ENCODE peak calls at places on chromosomes 12 and 14, in seven cellular contexts. One of them, this sample, is unnamed.

GRCh38 chr14:20986811-20987210 is 3.0 kb upstream of the METTL17 start:
- DNase-seq in breast epithelium: peak
- DNase-seq in body of pancreas: peak
- DNase-seq in adrenal gland: peak
- DNase-seq in transverse colon: no peak
- DNase-seq in spleen: no peak
- DNase-seq in ovary: no peak
- DNase-seq in this sample: peak

GRCh38 chr12:93050026-93050747 is 121.1 kb upstream of the EEA1 start:
- DNase-seq in breast epithelium: no peak
- DNase-seq in body of pancreas: no peak
- DNase-seq in adrenal gland: no peak
- DNase-seq in transverse colon: no peak
- DNase-seq in spleen: no peak
- DNase-seq in ovary: no peak
- DNase-seq in this sample: no peak

GRCh38 chr14:20719777-20720176 is 25.9 kb upstream of the EDDM3A start:
- DNase-seq in breast epithelium: no peak
- DNase-seq in body of pancreas: peak
- DNase-seq in adrenal gland: no peak
- DNase-seq in transverse colon: peak
- DNase-seq in spleen: no peak
- DNase-seq in ovary: no peak
- DNase-seq in this sample: no peak

GRCh38 chr12:26293612-26294011 is 98.2 kb downstream of the SSPN start:
- DNase-seq in breast epithelium: no peak
- DNase-seq in body of pancreas: no peak
- DNase-seq in adrenal gland: no peak
- DNase-seq in transverse colon: no peak
- DNase-seq in spleen: no peak
- DNase-seq in ovary: no peak
- DNase-seq in this sample: no peak

GRCh38 chr12:49478949-49479664 is 59.7 kb upstream of the KCNH3 start:
- DNase-seq in breast epithelium: no peak
- DNase-seq in body of pancreas: no peak
- DNase-seq in adrenal gland: no peak
- DNase-seq in transverse colon: no peak
- DNase-seq in spleen: peak
- DNase-seq in ovary: no peak
- DNase-seq in this sample: no peak

GRCh38 chr12:100077367-100077766 is 65.3 kb downstream of the BLTP3B start:
- DNase-seq in breast epithelium: no peak
- DNase-seq in body of pancreas: no peak
- DNase-seq in adrenal gland: no peak
- DNase-seq in transverse colon: no peak
- DNase-seq in spleen: no peak
- DNase-seq in ovary: no peak
- DNase-seq in this sample: no peak

GRCh38 chr14:38442208-38442607 is 186.3 kb upstream of the CLEC14A start:
- DNase-seq in breast epithelium: no peak
- DNase-seq in body of pancreas: no peak
- DNase-seq in adrenal gland: no peak
- DNase-seq in transverse colon: no peak
- DNase-seq in spleen: no peak
- DNase-seq in ovary: no peak
- DNase-seq in this sample: no peak

GRCh38 chr12:115570271-115570777 is 707.2 kb downstream of the MED13L start:
- DNase-seq in breast epithelium: no peak
- DNase-seq in body of pancreas: no peak
- DNase-seq in adrenal gland: no peak
- DNase-seq in transverse colon: no peak
- DNase-seq in spleen: no peak
- DNase-seq in ovary: no peak
- DNase-seq in this sample: peak

GRCh38 chr12:3168775-3169221 is 91.6 kb downstream of the TSPAN9 start:
- DNase-seq in breast epithelium: peak
- DNase-seq in body of pancreas: no peak
- DNase-seq in adrenal gland: no peak
- DNase-seq in transverse colon: no peak
- DNase-seq in spleen: no peak
- DNase-seq in ovary: no peak
- DNase-seq in this sample: peak

GRCh38 chr12:68189766-68190700 is 30.5 kb upstream of the IFNG start:
- DNase-seq in breast epithelium: no peak
- DNase-seq in body of pancreas: no peak
- DNase-seq in adrenal gland: no peak
- DNase-seq in transverse colon: no peak
- DNase-seq in spleen: no peak
- DNase-seq in ovary: no peak
- DNase-seq in this sample: peak

GRCh38 chr14:59133202-59133601 is 55.3 kb upstream of the DAAM1 start:
- DNase-seq in breast epithelium: no peak
- DNase-seq in body of pancreas: no peak
- DNase-seq in adrenal gland: no peak
- DNase-seq in transverse colon: no peak
- DNase-seq in spleen: no peak
- DNase-seq in ovary: no peak
- DNase-seq in this sample: no peak

GRCh38 chr12:48414046-48414445 is 58.3 kb upstream of the ANP32D start:
- DNase-seq in breast epithelium: no peak
- DNase-seq in body of pancreas: no peak
- DNase-seq in adrenal gland: peak
- DNase-seq in transverse colon: no peak
- DNase-seq in spleen: no peak
- DNase-seq in ovary: no peak
- DNase-seq in this sample: no peak

GRCh38 chr12:57569858-57570257 is 20.0 kb downstream of the KIF5A start:
- DNase-seq in breast epithelium: no peak
- DNase-seq in body of pancreas: no peak
- DNase-seq in adrenal gland: no peak
- DNase-seq in transverse colon: no peak
- DNase-seq in spleen: no peak
- DNase-seq in ovary: no peak
- DNase-seq in this sample: no peak

GRCh38 chr14:101253948-101254347 is 307.3 kb upstream of the DIO3 start:
- DNase-seq in breast epithelium: no peak
- DNase-seq in body of pancreas: no peak
- DNase-seq in adrenal gland: no peak
- DNase-seq in transverse colon: no peak
- DNase-seq in spleen: peak
- DNase-seq in ovary: no peak
- DNase-seq in this sample: no peak

GRCh38 chr12:125688223-125688622 is 623.0 kb downstream of the AACS start:
- DNase-seq in breast epithelium: no peak
- DNase-seq in body of pancreas: no peak
- DNase-seq in adrenal gland: no peak
- DNase-seq in transverse colon: no peak
- DNase-seq in spleen: no peak
- DNase-seq in ovary: no peak
- DNase-seq in this sample: no peak

GRCh38 chr14:63777024-63777423 is 49.2 kb upstream of the SGPP1 start:
- DNase-seq in breast epithelium: no peak
- DNase-seq in body of pancreas: no peak
- DNase-seq in adrenal gland: no peak
- DNase-seq in transverse colon: no peak
- DNase-seq in spleen: no peak
- DNase-seq in ovary: no peak
- DNase-seq in this sample: peak

GRCh38 chr12:88638388-88638787 is 58.1 kb upstream of the KITLG start:
- DNase-seq in breast epithelium: no peak
- DNase-seq in body of pancreas: no peak
- DNase-seq in adrenal gland: no peak
- DNase-seq in transverse colon: no peak
- DNase-seq in spleen: no peak
- DNase-seq in ovary: no peak
- DNase-seq in this sample: no peak

GRCh38 chr14:56632192-56632591 is 52.6 kb downstream of the TMEM260 start:
- DNase-seq in breast epithelium: no peak
- DNase-seq in body of pancreas: no peak
- DNase-seq in adrenal gland: no peak
- DNase-seq in transverse colon: no peak
- DNase-seq in spleen: no peak
- DNase-seq in ovary: no peak
- DNase-seq in this sample: no peak

GRCh38 chr12:5554711-5555110 is 122.8 kb downstream of the NTF3 start:
- DNase-seq in breast epithelium: no peak
- DNase-seq in body of pancreas: no peak
- DNase-seq in adrenal gland: no peak
- DNase-seq in transverse colon: no peak
- DNase-seq in spleen: no peak
- DNase-seq in ovary: no peak
- DNase-seq in this sample: no peak

GRCh38 chr12:107497231-107497630 is 188.4 kb upstream of the PWP1 start:
- DNase-seq in breast epithelium: no peak
- DNase-seq in body of pancreas: no peak
- DNase-seq in adrenal gland: no peak
- DNase-seq in transverse colon: no peak
- DNase-seq in spleen: no peak
- DNase-seq in ovary: no peak
- DNase-seq in this sample: no peak

GRCh38 chr12:75480469-75480949 is at the start of gene GLIPR1:
- DNase-seq in breast epithelium: peak
- DNase-seq in body of pancreas: peak
- DNase-seq in adrenal gland: peak
- DNase-seq in transverse colon: peak
- DNase-seq in spleen: peak
- DNase-seq in ovary: peak
- DNase-seq in this sample: peak

GRCh38 chr12:108793756-108794441 is 62.6 kb upstream of the CORO1C start:
- DNase-seq in breast epithelium: no peak
- DNase-seq in body of pancreas: peak
- DNase-seq in adrenal gland: peak
- DNase-seq in transverse colon: peak
- DNase-seq in spleen: peak
- DNase-seq in ovary: no peak
- DNase-seq in this sample: no peak

GRCh38 chr12:114799574-114800487 is 115.9 kb upstream of the TBX3 start:
- DNase-seq in breast epithelium: no peak
- DNase-seq in body of pancreas: peak
- DNase-seq in adrenal gland: peak
- DNase-seq in transverse colon: peak
- DNase-seq in spleen: no peak
- DNase-seq in ovary: peak
- DNase-seq in this sample: peak

GRCh38 chr14:35506927-35507326 is 27.0 kb upstream of the INSM2 start:
- DNase-seq in breast epithelium: no peak
- DNase-seq in body of pancreas: no peak
- DNase-seq in adrenal gland: no peak
- DNase-seq in transverse colon: no peak
- DNase-seq in spleen: no peak
- DNase-seq in ovary: no peak
- DNase-seq in this sample: no peak

DNA sequence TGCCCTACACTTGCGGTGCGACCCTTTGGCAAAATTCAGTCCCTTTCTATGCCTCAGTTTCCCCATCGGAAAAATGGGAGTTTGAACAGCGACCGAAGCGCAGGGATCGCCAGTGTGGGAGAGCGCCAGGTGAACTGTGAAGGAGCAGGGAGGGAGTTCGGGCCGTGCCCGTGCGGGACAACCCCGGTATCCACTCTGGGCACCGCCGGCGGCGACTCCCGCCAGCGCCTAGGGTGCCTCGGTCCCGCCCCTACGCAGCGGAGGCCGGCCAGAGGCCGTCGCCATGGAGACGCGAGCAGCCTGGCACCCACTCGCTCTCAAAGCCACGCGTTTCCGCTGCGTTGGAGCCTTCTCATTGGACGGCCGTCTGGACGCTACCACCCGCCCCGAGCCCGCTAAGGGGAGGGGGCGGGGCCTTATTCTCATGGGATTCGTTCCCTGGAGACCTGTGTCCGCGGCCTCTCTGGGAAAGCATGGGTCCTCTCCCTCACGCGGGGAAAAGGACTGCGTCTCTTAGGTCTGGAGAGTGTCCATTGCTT is 729 bp upstream of the MLEC start:
- DNase-seq in breast epithelium: peak
- DNase-seq in body of pancreas: peak
- DNase-seq in adrenal gland: peak
- DNase-seq in transverse colon: peak
- DNase-seq in spleen: peak
- DNase-seq in ovary: peak
- DNase-seq in this sample: peak
- TF ChIP-seq POLR2A in breast epithelium: no peak
- TF ChIP-seq POLR2A in body of pancreas: peak
- TF ChIP-seq POLR2A in adrenal gland: no peak
- TF ChIP-seq POLR2A in transverse colon: peak
- TF ChIP-seq POLR2A in spleen: no peak
- TF ChIP-seq POLR2A in ovary: no peak
- TF ChIP-seq POLR2A in this sample: peak

GRCh38 chr14:99579077-99579836 is 24.8 kb downstream of the CCDC85C start:
- DNase-seq in breast epithelium: peak
- DNase-seq in body of pancreas: peak
- DNase-seq in adrenal gland: no peak
- DNase-seq in transverse colon: peak
- DNase-seq in spleen: no peak
- DNase-seq in ovary: no peak
- DNase-seq in this sample: no peak
- TF ChIP-seq POLR2A in breast epithelium: no peak
- TF ChIP-seq POLR2A in body of pancreas: no peak
- TF ChIP-seq POLR2A in adrenal gland: no peak
- TF ChIP-seq POLR2A in transverse colon: no peak
- TF ChIP-seq POLR2A in spleen: no peak
- TF ChIP-seq POLR2A in ovary: no peak
- TF ChIP-seq POLR2A in this sample: no peak

GRCh38 chr14:53151867-53152626 is 1.1 kb downstream of the DDHD1 start:
- DNase-seq in breast epithelium: no peak
- DNase-seq in body of pancreas: peak
- DNase-seq in adrenal gland: peak
- DNase-seq in transverse colon: peak
- DNase-seq in spleen: peak
- DNase-seq in ovary: peak
- DNase-seq in this sample: peak
- TF ChIP-seq POLR2A in breast epithelium: no peak
- TF ChIP-seq POLR2A in body of pancreas: no peak
- TF ChIP-seq POLR2A in adrenal gland: no peak
- TF ChIP-seq POLR2A in transverse colon: peak
- TF ChIP-seq POLR2A in spleen: no peak
- TF ChIP-seq POLR2A in ovary: no peak
- TF ChIP-seq POLR2A in this sample: no peak

DNA sequence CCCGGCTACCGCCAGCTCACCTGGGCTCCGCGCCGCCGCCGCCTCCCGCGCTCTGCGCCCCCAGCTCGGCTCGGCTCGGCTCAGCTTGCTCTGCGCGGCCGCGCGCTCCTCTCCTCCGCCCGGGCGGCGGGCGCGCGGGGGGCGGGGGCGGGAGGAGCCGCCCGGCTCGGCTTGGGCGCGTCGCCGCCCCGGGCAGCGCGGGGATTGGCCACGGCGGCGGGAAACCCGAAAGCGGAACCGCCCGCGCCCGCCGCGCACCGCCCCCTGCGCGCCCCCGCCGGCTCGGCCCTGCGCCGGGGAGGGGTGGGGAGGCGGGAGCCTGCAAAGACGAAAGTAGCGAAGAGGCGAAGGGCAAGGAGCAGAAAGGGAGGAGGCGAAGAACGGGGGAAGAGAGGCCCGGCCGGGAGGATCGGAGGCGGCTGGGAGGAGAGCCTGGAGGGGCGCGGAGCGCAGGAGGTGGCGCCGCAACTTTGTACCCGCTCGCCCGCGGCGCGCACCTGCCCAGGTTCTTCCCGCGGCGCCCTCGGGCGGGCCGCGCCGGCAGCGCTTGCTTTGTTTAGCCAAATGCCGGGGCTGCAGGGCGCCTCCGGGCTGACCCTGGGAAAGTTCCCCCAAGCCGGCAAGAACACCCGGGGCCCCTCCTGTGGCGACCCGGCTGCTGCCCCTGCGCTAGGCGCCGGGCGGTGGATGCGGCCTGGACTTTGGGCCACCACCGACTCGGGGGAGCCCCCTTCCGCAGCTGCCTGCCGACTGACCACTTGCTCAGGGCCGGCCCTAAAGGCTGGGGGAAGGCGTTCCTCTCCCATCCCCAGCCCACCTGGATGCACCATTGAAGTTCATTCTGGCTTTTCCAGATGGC is at the start of gene CAMKK2:
- DNase-seq in breast epithelium: peak
- DNase-seq in body of pancreas: peak
- DNase-seq in adrenal gland: peak
- DNase-seq in transverse colon: peak
- DNase-seq in spleen: peak
- DNase-seq in ovary: peak
- DNase-seq in this sample: peak
- TF ChIP-seq POLR2A in breast epithelium: no peak
- TF ChIP-seq POLR2A in body of pancreas: peak
- TF ChIP-seq POLR2A in adrenal gland: no peak
- TF ChIP-seq POLR2A in transverse colon: peak
- TF ChIP-seq POLR2A in spleen: no peak
- TF ChIP-seq POLR2A in ovary: peak
- TF ChIP-seq POLR2A in this sample: peak

This sample was measured in H54.